ENCODE peak calls at places on chromosomes 12 and 14, in six cellular contexts. H is left ventricle myocardium inferior, B is astrocyte of the cerebellum, A is dorsolateral prefrontal cortex, P is OCI-LY7, G is AG04450. V is an unnamed sample.

GRCh38 chr14:62301911-62302310 is 539.7 kb downstream of the SNAPC1 start:
- DNase-seq in B (no peak), G (peak), A (no peak), H (no peak), P (no peak), V (no peak)

GRCh38 chr12:101570022-101570421 is 24.7 kb upstream of the MYBPC1 start:
- DNase-seq in B (peak), H (no peak), G (peak), A (no peak), P (peak), V (no peak)

GRCh38 chr14:75989134-75989533 is 3.6 kb downstream of the IFT43 start:
- DNase-seq in P (no peak), A (no peak), B (no peak), H (no peak), G (no peak), V (no peak)

GRCh38 chr14:68979021-68979721 is at the start of gene ACTN1:
- DNase-seq in A (peak), G (peak), B (peak), H (peak), P (no peak), V (peak)

GRCh38 chr12:72074956-72075355 is 136.3 kb downstream of the TPH2 start:
- DNase-seq in G (no peak), A (no peak), P (no peak), H (no peak), B (no peak), V (no peak)

GRCh38 chr12:106631797-106632196 is 49.0 kb downstream of the RFX4 start:
- DNase-seq in P (no peak), A (no peak), G (no peak), B (no peak), H (no peak), V (no peak)

GRCh38 chr12:52217223-52217622 is 15.8 kb upstream of the KRT7 start:
- DNase-seq in G (no peak), A (no peak), P (no peak), B (no peak), H (peak), V (no peak)

GRCh38 chr14:99325016-99325415 is 53.0 kb upstream of the BCL11B start:
- DNase-seq in G (no peak), H (no peak), A (no peak), P (no peak), B (no peak), V (no peak)

GRCh38 chr12:53352331-53353258 is 16.4 kb upstream of the SP7 start:
- DNase-seq in A (peak), P (peak), H (peak), B (peak), G (peak), V (peak)

GRCh38 chr14:68791078-68791983 is 1.5 kb downstream of the ZFP36L1 start:
- DNase-seq in H (no peak), P (no peak), G (no peak), A (no peak), B (no peak), V (no peak)

GRCh38 chr12:103529306-103529705 is 33.5 kb upstream of the C12orf42 start:
- DNase-seq in G (no peak), B (no peak), A (no peak), P (no peak), H (no peak), V (no peak)

GRCh38 chr12:62677355-62677754 is 210.7 kb downstream of the MON2 start:
- DNase-seq in P (no peak), A (no peak), B (no peak), G (no peak), H (no peak), V (no peak)

GRCh38 chr14:63951025-63951424 is 98.2 kb downstream of the SYNE2 start:
- DNase-seq in B (no peak), P (no peak), A (no peak), H (no peak), G (no peak), V (no peak)

GRCh38 chr12:88401153-88401552 is 179.1 kb downstream of the KITLG start:
- DNase-seq in P (no peak), H (no peak), B (peak), A (no peak), G (no peak), V (no peak)

GRCh38 chr12:98799411-98799810 is 154.3 kb downstream of the APAF1 start:
- DNase-seq in A (no peak), H (no peak), G (no peak), P (no peak), B (no peak), V (no peak)

GRCh38 chr14:58677525-58677924 is 39.8 kb downstream of the DACT1 start:
- DNase-seq in P (no peak), G (no peak), H (no peak), A (no peak), B (no peak), V (no peak)

GRCh38 chr12:14443531-14443930 is 78.0 kb downstream of the ATF7IP start:
- DNase-seq in B (no peak), A (no peak), G (no peak), H (no peak), P (no peak), V (no peak)

GRCh38 chr12:30691122-30691879 is 4.4 kb downstream of the IPO8 start:
- DNase-seq in P (no peak), H (no peak), A (no peak), B (peak), G (no peak), V (no peak)

GRCh38 chr12:80356092-80356491 is 87.9 kb upstream of the PTPRQ start:
- DNase-seq in A (no peak), H (no peak), P (no peak), B (no peak), G (no peak), V (no peak)

GRCh38 chr14:78897443-78897842 is 727.3 kb downstream of the NRXN3 start:
- DNase-seq in B (no peak), A (no peak), P (no peak), H (no peak), G (no peak), V (no peak)

GRCh38 chr14:78904094-78904493 is 733.9 kb downstream of the NRXN3 start:
- DNase-seq in P (no peak), A (no peak), G (no peak), H (no peak), B (no peak), V (no peak)

GRCh38 chr14:78902010-78902623 is 731.9 kb downstream of the NRXN3 start:
- DNase-seq in H (peak), P (peak), A (peak), G (peak), B (peak), V (no peak)
- TF ChIP-seq CTCF in H (peak), P (peak), A (peak), G (peak), B (peak), V (no peak)

DNA sequence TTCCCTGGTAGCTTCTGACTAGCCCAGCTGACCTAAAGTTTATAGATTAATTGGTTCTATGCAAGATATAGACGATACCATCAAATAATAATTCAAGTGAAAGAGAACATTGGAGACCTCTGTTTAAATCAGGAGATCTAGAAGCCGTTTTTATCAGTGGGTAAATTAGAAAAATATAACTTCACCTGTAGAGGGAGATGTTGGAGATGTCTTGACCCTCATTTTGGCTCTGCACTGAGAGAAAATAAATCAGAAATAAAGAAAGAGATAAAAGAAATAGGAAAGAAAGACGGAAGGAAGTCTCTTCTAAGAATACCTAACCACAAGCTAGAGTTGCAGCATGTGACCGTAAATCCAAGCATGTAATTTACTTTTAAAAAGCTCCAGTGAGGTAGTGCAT is 684.5 kb downstream of the C12orf50 start:
- DNase-seq in B (no peak), A (no peak), P (no peak), G (no peak), H (no peak), V (no peak)
- TF ChIP-seq CTCF in B (peak), A (no peak), P (peak), G (peak), H (no peak), V (no peak)

GRCh38 chr14:90597961-90598360 is 201.1 kb downstream of the CALM1 start:
- DNase-seq in P (no peak), B (no peak), A (no peak), G (no peak), H (no peak), V (no peak)

GRCh38 chr14:90599339-90599738 is 202.5 kb downstream of the CALM1 start:
- DNase-seq in A (no peak), G (no peak), H (no peak), P (no peak), B (no peak), V (no peak)

GRCh38 chr14:90600619-90601018 is 203.8 kb downstream of the CALM1 start:
- DNase-seq in A (no peak), P (no peak), H (no peak), G (no peak), B (no peak), V (no peak)

GRCh38 chr14:90601521-90601920 is 204.7 kb downstream of the CALM1 start:
- DNase-seq in B (no peak), P (no peak), A (no peak), H (no peak), G (no peak), V (no peak)

GRCh38 chr14:90599748-90600507 is 203.1 kb downstream of the CALM1 start:
- DNase-seq in B (no peak), P (no peak), H (no peak), A (no peak), G (no peak), V (no peak)
- TF ChIP-seq CTCF in B (peak), P (no peak), H (peak), A (peak), G (no peak), V (no peak)

DNA sequence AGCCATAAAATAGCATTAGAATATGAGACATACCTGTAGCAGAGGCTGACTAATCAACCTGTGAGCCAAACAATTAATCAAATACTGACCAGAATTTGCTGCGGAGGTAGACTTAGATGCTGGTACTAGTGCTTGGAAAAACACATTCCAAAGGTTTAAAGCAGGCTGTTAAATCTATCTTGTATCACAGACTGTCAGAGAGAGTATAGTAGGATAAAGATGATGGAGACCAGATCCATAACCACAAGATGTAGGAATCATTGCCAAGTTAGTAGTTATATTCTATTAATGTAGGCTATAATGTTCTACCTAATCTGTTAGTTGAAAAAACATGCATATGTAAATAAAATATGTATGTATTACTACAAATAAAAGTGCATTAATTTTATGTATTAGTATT is 726.2 kb downstream of the SLC6A15 start:
- DNase-seq in A (no peak), G (no peak), B (no peak), H (no peak), P (no peak), V (no peak)
- TF ChIP-seq CTCF in A (no peak), G (no peak), B (no peak), H (no peak), P (no peak), V (no peak)

GRCh38 chr12:124370851-124371250 is 76.0 kb downstream of the RFLNA start:
- DNase-seq in H (no peak), B (no peak), G (no peak), A (no peak), P (no peak), V (no peak)

GRCh38 chr12:124369901-124370378 is 75.0 kb downstream of the RFLNA start:
- DNase-seq in G (no peak), B (no peak), H (no peak), A (peak), P (no peak), V (no peak)

GRCh38 chr12:124370384-124370783 is 75.5 kb downstream of the RFLNA start:
- DNase-seq in P (no peak), G (no peak), H (no peak), B (no peak), A (no peak), V (no peak)

GRCh38 chr12:124368421-124369032 is 73.6 kb downstream of the RFLNA start:
- DNase-seq in B (no peak), G (no peak), A (no peak), P (no peak), H (no peak), V (no peak)

DNA sequence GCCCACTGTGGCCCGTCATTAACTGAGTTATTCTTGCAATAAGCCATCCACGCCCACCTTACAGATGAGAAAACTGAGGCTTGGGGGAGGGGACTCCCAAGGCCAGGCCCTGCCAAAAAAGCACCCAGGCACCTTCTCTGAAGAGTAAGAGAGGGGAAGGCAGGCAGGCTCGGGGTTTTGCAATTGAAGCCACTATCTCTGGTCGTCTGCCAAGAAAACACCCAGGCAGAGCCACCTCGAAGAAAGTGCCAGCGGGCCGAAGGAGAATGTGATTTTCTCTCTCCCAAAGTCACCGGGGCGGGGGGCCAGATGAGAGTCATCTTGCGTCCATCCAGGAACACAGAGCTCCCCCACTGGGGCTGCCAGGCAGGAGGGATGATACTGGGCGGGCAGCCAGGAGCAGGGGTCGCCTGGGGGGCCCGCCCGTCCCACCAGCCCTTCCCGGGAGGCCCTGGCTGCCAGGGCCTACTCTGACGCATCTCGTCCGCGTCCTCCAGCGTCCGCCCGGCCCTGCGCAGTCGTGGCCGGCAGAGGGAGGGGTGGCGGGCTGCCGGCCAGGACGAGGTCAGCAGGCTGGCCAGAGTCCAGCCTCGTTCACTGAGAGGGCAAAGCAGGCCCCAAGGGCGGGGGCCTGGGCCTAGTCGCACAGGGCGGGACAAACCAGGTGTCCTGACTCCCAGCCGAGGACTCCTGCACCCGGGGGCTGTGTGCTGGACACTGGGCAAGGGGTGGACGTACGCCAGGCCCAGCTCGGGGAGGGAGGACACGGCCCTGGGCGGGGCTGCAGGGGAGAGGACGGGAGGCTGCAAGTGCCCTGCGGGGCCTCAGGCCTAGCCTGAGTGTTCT is 74.4 kb downstream of the RFLNA start:
- DNase-seq in H (peak), B (peak), A (peak), G (peak), P (no peak), V (no peak)
- TF ChIP-seq CTCF in H (peak), B (peak), A (no peak), G (peak), P (no peak), V (no peak)

DNA sequence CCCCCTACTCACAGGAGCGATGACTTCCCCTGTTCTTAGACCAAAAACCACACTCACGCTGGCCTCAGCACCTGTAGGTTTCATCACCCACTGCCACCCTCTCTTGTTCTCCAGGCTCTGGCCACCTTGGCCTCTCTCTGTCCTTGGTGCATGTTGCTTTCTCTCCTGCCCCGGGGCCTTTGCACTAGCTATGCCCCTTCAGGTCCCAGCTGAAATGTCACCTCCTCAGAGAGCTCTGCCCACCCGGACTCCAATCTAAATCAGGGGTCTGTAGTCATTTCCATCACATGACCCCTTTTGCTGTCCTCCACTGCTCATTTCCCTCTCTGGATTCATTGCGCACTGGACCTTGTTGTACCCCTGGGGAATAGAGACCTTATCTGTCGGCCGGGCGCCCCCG is 8.2 kb upstream of the TRPV4 start:
- DNase-seq in H (no peak), G (no peak), B (no peak), P (no peak), A (no peak), V (no peak)
- TF ChIP-seq CTCF in H (no peak), G (no peak), B (no peak), P (peak), A (no peak), V (no peak)

DNA sequence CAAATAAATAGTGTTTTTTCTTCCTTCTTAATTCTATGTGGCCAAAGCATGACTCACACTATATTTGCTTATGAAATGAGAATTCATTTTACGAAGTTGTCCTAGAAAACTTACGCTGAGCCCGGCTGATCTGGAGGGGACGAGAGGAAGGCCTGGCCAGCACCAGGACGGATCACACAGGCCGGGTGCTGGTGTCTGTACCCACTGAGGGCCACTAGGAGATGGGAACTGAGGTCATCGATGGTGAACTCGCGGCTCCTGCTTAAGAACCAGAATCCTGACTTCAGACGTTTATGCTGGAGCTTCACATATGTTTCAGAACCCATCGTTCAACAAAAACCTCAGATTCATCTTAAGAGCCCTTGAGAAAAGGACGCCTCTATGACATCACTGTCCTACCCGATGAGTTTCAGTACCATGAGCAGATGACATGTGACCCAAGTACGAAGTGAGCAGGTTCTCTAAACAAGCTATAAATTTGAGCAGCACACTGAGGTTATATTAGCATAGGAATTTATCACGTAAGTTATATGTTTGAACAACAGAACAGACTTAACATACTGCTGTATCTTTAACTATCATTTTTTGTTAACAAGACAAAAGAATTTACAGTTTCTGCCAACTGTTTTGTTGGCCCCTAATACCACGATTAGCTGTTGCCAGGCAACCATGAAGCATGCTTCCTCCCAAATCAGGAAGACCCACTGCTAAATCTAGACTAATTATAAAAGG is 111.9 kb downstream of the FOXN3 start:
- DNase-seq in P (peak), H (no peak), A (no peak), B (peak), G (peak), V (no peak)
- TF ChIP-seq CTCF in P (no peak), H (no peak), A (no peak), B (no peak), G (no peak), V (no peak)

GRCh38 chr12:75754141-75754540 is 242.7 kb upstream of the KRR1 start:
- DNase-seq in B (no peak), H (no peak), P (no peak), A (no peak), G (no peak), V (no peak)

GRCh38 chr12:75756112-75756511 is 244.7 kb upstream of the KRR1 start:
- DNase-seq in G (no peak), P (no peak), A (no peak), B (no peak), H (no peak), V (no peak)

GRCh38 chr12:75756771-75757170 is 245.4 kb upstream of the KRR1 start:
- DNase-seq in P (no peak), H (no peak), B (no peak), G (no peak), A (no peak), V (no peak)

GRCh38 chr12:75751769-75752471 is 240.5 kb upstream of the KRR1 start:
- DNase-seq in P (no peak), H (no peak), A (no peak), G (no peak), B (no peak), V (no peak)

DNA sequence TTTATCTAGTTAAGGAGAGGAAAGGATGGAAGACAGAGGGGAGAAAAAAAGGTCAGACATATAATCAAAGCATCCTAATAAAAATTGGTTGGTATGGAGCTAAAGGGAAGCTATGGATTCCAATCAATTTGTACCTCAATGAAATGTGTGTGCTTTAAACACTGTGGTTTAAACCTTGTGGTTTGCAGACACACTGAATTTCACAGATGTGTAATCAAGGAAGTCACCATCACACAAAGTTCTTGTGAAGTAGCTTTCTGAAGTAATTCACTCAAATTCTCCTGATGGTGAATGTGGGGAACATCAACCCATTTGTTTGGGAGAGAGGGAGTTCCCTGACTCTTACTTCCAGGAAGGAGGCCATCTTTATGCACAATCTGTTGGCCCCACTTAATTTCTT is 243.3 kb upstream of the KRR1 start:
- DNase-seq in P (no peak), B (no peak), G (no peak), A (no peak), H (no peak), V (no peak)
- TF ChIP-seq CTCF in P (no peak), B (no peak), G (no peak), A (no peak), H (no peak), V (no peak)